ENCODE peak calls at places on chromosome 4, in five cellular contexts. B, A, X, J and Q are unnamed samples.

GRCh38 chr4:145301386-145302080 is 121.1 kb upstream of the OTUD4 start:
- DNase-seq in A (no peak), X (no peak), B (no peak), J (no peak), Q (no peak)

GRCh38 chr4:138706206-138706605 is 309.4 kb upstream of the NOCT start:
- DNase-seq in J (no peak), A (no peak), X (no peak), B (no peak), Q (no peak)

GRCh38 chr4:140344111-140344510 is 29.3 kb upstream of the SCOC start:
- DNase-seq in X (no peak), A (no peak), J (no peak), B (no peak), Q (no peak)

GRCh38 chr4:42331040-42331439 is 66.2 kb upstream of the SHISA3 start:
- DNase-seq in J (no peak), X (no peak), A (no peak), B (no peak), Q (no peak)

GRCh38 chr4:69610484-69610883 is 29.0 kb downstream of the UGT2A2 start:
- DNase-seq in X (no peak), B (no peak), J (no peak), A (no peak), Q (no peak)

GRCh38 chr4:5524900-5525299 is 183.5 kb downstream of the EVC2 start:
- DNase-seq in A (no peak), B (no peak), J (no peak), X (no peak), Q (no peak)

GRCh38 chr4:28010543-28011235 is 1150.0 kb downstream of the STIM2 start:
- DNase-seq in B (no peak), J (no peak), A (no peak), X (no peak), Q (no peak)

GRCh38 chr4:80202190-80202711 is 4.9 kb downstream of the PRDM8 start:
- DNase-seq in B (peak), X (no peak), A (no peak), J (no peak), Q (no peak)

GRCh38 chr4:165369522-165369921 is 9.3 kb upstream of the CPE start:
- DNase-seq in A (no peak), J (no peak), X (no peak), B (no peak), Q (peak)

GRCh38 chr4:144399927-144400326 is 246.0 kb upstream of the HHIP start:
- DNase-seq in A (no peak), J (no peak), B (peak), X (no peak), Q (no peak)

GRCh38 chr4:83255584-83255983 is 29.0 kb downstream of the COQ2 start:
- DNase-seq in J (no peak), B (peak), A (no peak), X (no peak), Q (no peak)

GRCh38 chr4:26573389-26573794 is 10.5 kb upstream of the TBC1D19 start:
- DNase-seq in X (no peak), J (no peak), B (no peak), A (no peak), Q (no peak)

GRCh38 chr4:173499568-173500535 is 30.2 kb downstream of the HAND2 start:
- DNase-seq in B (no peak), X (no peak), A (no peak), J (no peak), Q (no peak)

GRCh38 chr4:56348582-56348981 is 38.7 kb downstream of the AASDH start:
- DNase-seq in J (no peak), B (no peak), X (no peak), A (no peak), Q (no peak)

GRCh38 chr4:152540293-152540674 is 4.4 kb upstream of the FBXW7 start:
- DNase-seq in B (no peak), X (no peak), J (no peak), A (no peak), Q (peak)

GRCh38 chr4:151939670-151940069 is 178.9 kb upstream of the GATB start:
- DNase-seq in B (no peak), X (no peak), A (no peak), J (no peak), Q (no peak)

GRCh38 chr4:158729716-158730559 is 6.7 kb upstream of the PPID start:
- DNase-seq in X (peak), J (no peak), B (peak), A (no peak), Q (peak)

GRCh38 chr4:182062936-182063335 is 180.3 kb upstream of the TENM3 start:
- DNase-seq in J (no peak), X (no peak), B (no peak), A (no peak), Q (no peak)

GRCh38 chr4:27763830-27764525 is 903.3 kb downstream of the STIM2 start:
- DNase-seq in A (no peak), X (no peak), J (no peak), B (no peak), Q (no peak)

GRCh38 chr4:168689791-168690190 is 192.9 kb downstream of the PALLD start:
- DNase-seq in J (no peak), A (no peak), X (no peak), B (no peak), Q (no peak)

GRCh38 chr4:73682508-73682907 is 57.9 kb upstream of the CXCL8 start:
- DNase-seq in J (no peak), B (no peak), X (no peak), A (no peak), Q (no peak)

GRCh38 chr4:2923678-2924173 is 39.5 kb downstream of the NOP14 start:
- DNase-seq in B (no peak), A (no peak), X (no peak), J (no peak), Q (no peak)

GRCh38 chr4:98617358-98618047 is 40.9 kb downstream of the TSPAN5 start:
- DNase-seq in A (no peak), B (no peak), J (no peak), X (no peak), Q (no peak)

GRCh38 chr4:71713611-71714203 is 70.2 kb downstream of the GC start:
- DNase-seq in B (no peak), J (no peak), X (no peak), A (peak), Q (peak)

GRCh38 chr4:73583661-73584060 is 36.6 kb downstream of the RASSF6 start:
- DNase-seq in B (no peak), J (no peak), A (no peak), X (no peak), Q (no peak)

GRCh38 chr4:170193496-170193895 is 103.7 kb upstream of the AADAT start:
- DNase-seq in A (no peak), X (no peak), B (no peak), J (no peak), Q (no peak)

GRCh38 chr4:139223682-139224317 is 46.8 kb upstream of the ELF2 start:
- DNase-seq in J (no peak), A (no peak), B (no peak), X (no peak), Q (no peak)

GRCh38 chr4:87375719-87376291 is 15.2 kb downstream of the HSD17B11 start:
- DNase-seq in J (no peak), B (no peak), X (no peak), A (no peak), Q (peak)
- TF ChIP-seq KDM1A in J (no peak), B (no peak), X (no peak), A (no peak), Q (no peak)

DNA sequence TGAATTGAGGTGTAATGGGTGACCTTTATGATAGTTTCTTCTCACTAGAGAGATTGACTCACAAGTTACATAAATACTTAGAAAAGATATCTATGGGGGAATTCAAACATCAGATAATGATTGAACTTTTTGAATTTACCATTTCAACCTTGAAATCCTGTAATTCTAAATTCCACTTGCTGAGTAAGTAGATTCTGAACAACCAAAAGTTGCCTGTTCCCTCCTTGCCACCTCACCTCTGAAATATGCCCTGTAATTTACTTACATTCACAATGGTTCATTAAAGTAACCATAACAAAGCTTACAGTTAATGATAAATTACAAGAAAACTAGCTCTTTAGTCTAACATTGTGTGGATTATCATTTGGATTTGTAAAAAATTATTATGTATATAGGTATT is 43.4 kb upstream of the SLC39A8 start:
- DNase-seq in B (no peak), J (no peak), X (no peak), A (no peak), Q (no peak)
- TF ChIP-seq KDM1A in B (no peak), J (no peak), X (no peak), A (no peak), Q (no peak)

GRCh38 chr4:143329985-143330384 is 6.7 kb upstream of the GAB1 start:
- DNase-seq in B (no peak), A (no peak), X (no peak), J (no peak), Q (no peak)
- TF ChIP-seq KDM1A in B (no peak), A (no peak), X (no peak), J (no peak), Q (no peak)

GRCh38 chr4:38119663-38120374 is 159.6 kb downstream of the PTTG2 start:
- DNase-seq in A (no peak), B (no peak), X (no peak), J (no peak), Q (no peak)
- TF ChIP-seq KDM1A in A (no peak), B (no peak), X (no peak), J (no peak), Q (no peak)

GRCh38 chr4:89469512-89469911 is 161.9 kb upstream of the GPRIN3 start:
- DNase-seq in A (no peak), X (no peak), B (no peak), J (no peak), Q (no peak)

GRCh38 chr4:89468632-89469031 is 161.0 kb upstream of the GPRIN3 start:
- DNase-seq in X (no peak), J (no peak), A (no peak), B (no peak), Q (no peak)

DNA sequence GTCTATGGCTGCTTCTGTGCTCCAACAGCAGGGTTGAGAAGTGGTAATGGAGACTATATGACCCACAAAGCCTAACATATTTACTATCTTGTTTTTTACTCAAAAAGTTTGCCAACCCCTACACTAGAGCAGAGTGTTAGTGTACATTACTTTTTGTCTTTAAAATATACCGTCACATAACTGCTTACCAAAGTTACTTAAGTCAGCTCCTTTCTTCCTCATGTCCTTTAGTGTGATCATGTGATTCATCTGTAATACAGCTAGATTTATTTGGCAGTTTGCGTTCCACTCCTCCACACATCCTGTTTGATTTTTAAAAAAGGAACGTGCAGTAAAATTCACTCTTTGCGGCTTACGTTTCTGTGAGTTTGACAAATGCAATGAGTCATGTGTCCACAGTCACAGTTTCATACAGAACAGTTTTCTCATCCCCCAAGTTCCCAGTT is 162.4 kb upstream of the GPRIN3 start:
- DNase-seq in J (no peak), X (peak), A (no peak), B (no peak), Q (no peak)
- TF ChIP-seq KDM1A in J (no peak), X (no peak), A (no peak), B (no peak), Q (no peak)